ENCODE peak calls at places on chromosomes 11 and 22, in four cellular contexts. E, P, I and T are unnamed samples.

GRCh38 chr11:47336595-47336994 is 15.9 kb downstream of the MYBPC3 start:
- DNase-seq in I (no peak), P (no peak), E (no peak), T (no peak)

GRCh38 chr11:36239636-36240035 is 49.6 kb downstream of the COMMD9 start:
- DNase-seq in I (no peak), P (no peak), E (no peak), T (no peak)

GRCh38 chr11:8809185-8809584 is 101.8 kb upstream of the AKIP1 start:
- DNase-seq in E (no peak), I (peak), P (no peak), T (no peak)

GRCh38 chr22:32416556-32417085 is 4.6 kb upstream of the RTCB start:
- DNase-seq in P (no peak), I (no peak), E (no peak), T (no peak)

GRCh38 chr22:28911777-28912669 is 28.7 kb downstream of the ZNRF3 start:
- DNase-seq in I (peak), P (peak), E (no peak), T (peak)

GRCh38 chr11:3627291-3627690 is 14.5 kb downstream of the ART5 start:
- DNase-seq in P (peak), I (peak), E (no peak), T (peak)

GRCh38 chr11:83056204-83056603 is 15.5 kb downstream of the RAB30 start:
- DNase-seq in E (no peak), I (no peak), P (no peak), T (no peak)

GRCh38 chr22:29002603-29003002 is 59.0 kb downstream of the C22orf31 start:
- DNase-seq in P (no peak), E (no peak), I (no peak), T (no peak)